ENCODE peak calls at places on chromosomes 1 and 21, in four cellular contexts. E is tibial artery, Q is dorsolateral prefrontal cortex, T is type B pancreatic cell. M is an unnamed sample.

GRCh38 chr1:89126602-89127001 is 688 bp upstream of the GBP2 start:
- DNase-seq in T (no peak), Q (no peak), E (no peak), M (no peak)

GRCh38 chr1:67552336-67552759 is 122.1 kb upstream of the SERBP1 start:
- DNase-seq in T (no peak), Q (no peak), E (no peak), M (no peak)

GRCh38 chr1:238485906-238486219 is 595.1 kb upstream of the ZP4 start:
- DNase-seq in Q (no peak), E (no peak), T (no peak), M (no peak)

GRCh38 chr1:95916616-95917015 is 682.6 kb downstream of the RWDD3 start:
- DNase-seq in T (no peak), E (no peak), Q (no peak), M (no peak)

GRCh38 chr1:29686012-29686930 is 449.9 kb downstream of the PTPRU start:
- DNase-seq in T (peak; percentile 40), Q (no peak), E (peak; percentile 25), M (peak; percentile 5)

GRCh38 chr1:154517661-154518060 is 15.4 kb upstream of the SHE start:
- DNase-seq in T (no peak), E (peak; percentile 17), Q (no peak), M (no peak)

GRCh38 chr1:203627819-203628184 is 1.2 kb downstream of the ATP2B4 start:
- DNase-seq in E (no peak), T (no peak), Q (no peak), M (no peak)

GRCh38 chr1:16386454-16387113 is 19.5 kb downstream of the SZRD1 start:
- DNase-seq in Q (no peak), E (no peak), T (no peak), M (no peak)

GRCh38 chr21:38984982-38985422 is 179.3 kb downstream of the ETS2 start:
- DNase-seq in E (no peak), Q (no peak), T (no peak), M (no peak)

GRCh38 chr1:210883821-210884220 is 250.1 kb downstream of the KCNH1 start:
- DNase-seq in E (no peak), T (no peak), Q (no peak), M (no peak)

GRCh38 chr1:65068202-65069011 is 79.6 kb upstream of the AK4 start:
- DNase-seq in T (no peak), E (no peak), Q (no peak), M (no peak)

GRCh38 chr1:220604921-220605320 is 77.0 kb downstream of the MARK1 start:
- DNase-seq in T (no peak), E (no peak), Q (no peak), M (no peak)

GRCh38 chr1:112704908-112705627 is 1.9 kb downstream of the RHOC start:
- DNase-seq in E (peak; percentile 96), T (peak; percentile 81), Q (peak; percentile 43), M (peak; percentile 57)

GRCh38 chr1:222301653-222302052 is 246.3 kb downstream of the HHIPL2 start:
- DNase-seq in E (no peak), T (no peak), Q (no peak), M (no peak)

GRCh38 chr1:169989246-169989645 is 85.2 kb downstream of the KIFAP3 start:
- DNase-seq in E (no peak), Q (no peak), T (no peak), M (no peak)

GRCh38 chr1:40938393-40938792 is 41.1 kb upstream of the CTPS1 start:
- DNase-seq in T (no peak), E (peak; percentile 57), Q (no peak), M (no peak)

GRCh38 chr21:38848187-38848609 is 42.5 kb downstream of the ETS2 start:
- DNase-seq in T (peak; percentile 29), Q (no peak), E (no peak), M (no peak)

GRCh38 chr1:50992532-50993318 is 22.7 kb downstream of the CDKN2C start:
- DNase-seq in T (no peak), E (no peak), Q (no peak), M (no peak)

GRCh38 chr1:147622731-147623130 is 47.6 kb downstream of the ACP6 start:
- DNase-seq in E (no peak), T (no peak), Q (no peak), M (no peak)

GRCh38 chr1:63835075-63835633 is 61.3 kb downstream of the ROR1 start:
- DNase-seq in Q (no peak), E (no peak), T (no peak), M (no peak)

GRCh38 chr1:212118167-212118871 is 82.8 kb downstream of the DTL start:
- DNase-seq in T (no peak), Q (no peak), E (no peak), M (no peak)

GRCh38 chr1:167837334-167837733 is 76.6 kb downstream of the ADCY10 start:
- DNase-seq in E (no peak), Q (no peak), T (no peak), M (no peak)

GRCh38 chr1:101071470-101071886 is 45.9 kb upstream of the DPH5 start:
- DNase-seq in E (no peak), T (no peak), Q (no peak), M (no peak)

GRCh38 chr1:111846842-111847241 is 91.1 kb downstream of the DDX20 start:
- DNase-seq in T (no peak), Q (no peak), E (no peak), M (no peak)

GRCh38 chr1:32291145-32291707 is 657 bp upstream of the HDAC1 start:
- DNase-seq in Q (no peak), E (no peak), T (no peak), M (no peak)

GRCh38 chr1:91622586-91622985 is 121.9 kb downstream of the CDC7 start:
- DNase-seq in E (peak; percentile 95), Q (peak; percentile 78), T (no peak), M (no peak)

GRCh38 chr21:45537111-45537745 is 5.0 kb downstream of the SLC19A1 start:
- DNase-seq in E (peak; percentile 57), T (peak; percentile 64), Q (peak; percentile 27), M (no peak)

GRCh38 chr1:109671067-109671466 is 3.2 kb downstream of the GSTM2 start:
- DNase-seq in E (no peak), T (no peak), Q (no peak), M (no peak)

GRCh38 chr1:46705408-46705807 is 13.5 kb downstream of the EFCAB14 start:
- DNase-seq in E (no peak), Q (no peak), T (no peak), M (no peak)
- TF ChIP-seq CTCF in E (no peak), Q (no peak), T (no peak), M (no peak)

GRCh38 chr1:14951766-14952165 is 201.8 kb upstream of the TMEM51 start:
- DNase-seq in Q (no peak), T (no peak), E (no peak), M (no peak)

GRCh38 chr1:14954210-14954609 is 199.3 kb upstream of the TMEM51 start:
- DNase-seq in E (no peak), Q (no peak), T (no peak), M (no peak)

GRCh38 chr1:14955402-14955801 is 198.1 kb upstream of the TMEM51 start:
- DNase-seq in E (no peak), Q (no peak), T (no peak), M (no peak)

GRCh38 chr1:14954930-14955329 is 198.6 kb upstream of the TMEM51 start:
- DNase-seq in Q (no peak), T (no peak), E (no peak), M (no peak)

DNA sequence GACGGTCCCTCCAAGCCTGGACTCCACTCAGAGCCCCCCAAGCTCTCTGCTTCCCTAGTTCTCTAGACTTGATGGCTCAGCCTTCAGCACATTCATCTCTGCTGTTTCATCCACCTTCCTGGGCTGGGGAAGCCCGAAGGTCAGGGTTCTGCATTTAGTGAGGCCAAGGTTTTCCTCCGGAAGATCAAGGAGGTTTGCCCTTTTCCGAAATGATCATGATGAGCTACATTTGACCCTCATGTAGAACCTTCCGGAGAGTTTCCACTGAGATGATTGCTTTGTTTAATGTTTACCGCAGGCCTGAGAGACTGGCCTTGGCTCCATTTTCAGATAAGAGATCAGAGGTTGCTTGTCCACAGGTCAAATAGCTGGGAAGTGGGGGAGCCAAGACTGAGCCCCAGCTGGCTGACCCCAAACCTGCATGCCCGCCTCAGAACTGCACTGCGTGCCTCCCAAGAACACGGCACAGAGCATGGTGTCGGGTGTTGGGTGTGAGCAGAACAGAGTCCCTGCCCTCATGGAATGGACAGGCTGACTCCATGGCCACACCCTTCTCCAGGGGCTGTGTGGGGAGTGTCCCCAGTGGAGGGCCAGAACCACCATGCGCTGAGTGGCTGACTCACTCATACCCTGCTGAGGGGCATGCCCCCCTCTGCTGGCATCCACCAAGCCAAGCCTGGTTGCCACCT is 200.8 kb upstream of the TMEM51 start:
- DNase-seq in Q (no peak), E (no peak), T (no peak), M (no peak)
- TF ChIP-seq CTCF in Q (no peak), E (no peak), T (no peak), M (no peak)

GRCh38 chr1:27574001-27574781 is 29.8 kb downstream of the AHDC1 start:
- DNase-seq in E (no peak), Q (no peak), T (no peak), M (no peak)

GRCh38 chr1:27576846-27577245 is 27.1 kb downstream of the AHDC1 start:
- DNase-seq in E (no peak), T (no peak), Q (no peak), M (no peak)

GRCh38 chr1:27575861-27576331 is 28.0 kb downstream of the AHDC1 start:
- DNase-seq in Q (no peak), E (peak; percentile 93), T (no peak), M (peak; percentile 59)

GRCh38 chr1:27572679-27573426 is 31.1 kb downstream of the AHDC1 start:
- DNase-seq in T (no peak), E (peak; percentile 90), Q (no peak), M (no peak)

GRCh38 chr1:27574871-27575831 is 28.8 kb downstream of the AHDC1 start:
- DNase-seq in T (no peak), E (peak; percentile 93), Q (peak; percentile 60), M (peak; percentile 60)
- TF ChIP-seq CTCF in T (peak; percentile 63), E (peak; percentile 24), Q (peak; percentile 33), M (peak; percentile 60)

GRCh38 chr1:20325407-20325737 is 34.7 kb downstream of the VWA5B1 start:
- DNase-seq in T (no peak), Q (no peak), E (no peak), M (no peak)

GRCh38 chr1:20327467-20327866 is 36.8 kb downstream of the VWA5B1 start:
- DNase-seq in E (no peak), Q (no peak), T (no peak), M (no peak)

GRCh38 chr1:20328201-20328600 is 37.5 kb downstream of the VWA5B1 start:
- DNase-seq in Q (no peak), T (no peak), E (no peak), M (no peak)

GRCh38 chr1:20325844-20326323 is 35.2 kb downstream of the VWA5B1 start:
- DNase-seq in T (no peak), Q (no peak), E (no peak), M (no peak)

DNA sequence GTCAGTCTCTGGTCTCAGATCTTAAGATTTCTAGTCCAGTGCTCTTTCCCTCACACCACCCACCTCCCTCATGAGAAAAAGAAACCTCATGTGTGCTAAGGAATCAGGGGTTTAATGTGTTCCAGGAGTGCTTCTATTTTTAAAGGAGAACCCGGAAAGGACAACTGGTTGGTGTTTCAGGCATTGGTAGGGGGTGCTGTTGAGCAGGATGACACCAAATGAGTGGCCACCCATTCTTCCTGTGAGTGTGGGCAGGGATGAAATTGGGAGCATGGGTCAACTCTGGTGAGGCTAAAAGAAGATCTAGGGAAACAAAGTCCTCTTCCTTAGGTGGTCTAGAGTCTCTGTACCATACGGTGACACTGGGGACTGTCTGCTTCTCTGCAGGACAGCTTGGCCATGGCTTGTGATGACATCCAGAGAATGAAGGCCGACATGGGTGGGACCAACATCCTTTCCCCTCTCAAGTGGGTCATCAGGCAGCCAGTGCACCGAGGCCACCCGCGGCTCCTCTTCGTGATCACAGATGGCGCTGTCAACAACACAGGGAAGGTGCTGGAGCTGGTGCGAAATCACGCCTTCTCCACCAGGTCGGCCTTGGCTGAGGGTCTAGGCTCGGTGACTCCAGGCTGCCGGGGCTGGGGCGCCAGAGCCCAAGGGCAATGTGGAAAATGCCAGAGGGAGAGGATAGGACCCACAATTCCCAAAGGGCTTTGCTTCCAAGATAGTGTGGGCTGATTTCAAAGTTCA is 39.3 kb downstream of the VWA5B1 start:
- DNase-seq in E (no peak), T (no peak), Q (no peak), M (no peak)
- TF ChIP-seq CTCF in E (no peak), T (no peak), Q (no peak), M (no peak)